ENCODE peak calls at places on chromosomes 4 and X, in eight cellular contexts. One of them, this sample, is unnamed.

GRCh38 chrX:104522386-104522785 is 43.6 kb upstream of the IL1RAPL2 start:
- DNase-seq in fibroblast of pulmonary artery: no peak
- DNase-seq in sigmoid colon: no peak
- DNase-seq in fibroblast of mammary gland: no peak
- DNase-seq in tibial nerve: no peak
- DNase-seq in retinal pigment epithelial cell: no peak
- DNase-seq in body of pancreas: no peak
- DNase-seq in right lobe of liver: no peak
- DNase-seq in this sample: no peak

GRCh38 chr4:111778543-111778942 is 366.7 kb upstream of the FAM241A start:
- DNase-seq in tibial nerve: no peak
- DNase-seq in fibroblast of mammary gland: peak
- DNase-seq in sigmoid colon: no peak
- DNase-seq in body of pancreas: no peak
- DNase-seq in right lobe of liver: no peak
- DNase-seq in fibroblast of pulmonary artery: no peak
- DNase-seq in retinal pigment epithelial cell: no peak
- DNase-seq in this sample: no peak

GRCh38 chr4:83819582-83819981 is 283.7 kb downstream of the GPAT3 start:
- DNase-seq in fibroblast of pulmonary artery: no peak
- DNase-seq in right lobe of liver: no peak
- DNase-seq in sigmoid colon: no peak
- DNase-seq in retinal pigment epithelial cell: no peak
- DNase-seq in fibroblast of mammary gland: no peak
- DNase-seq in tibial nerve: no peak
- DNase-seq in body of pancreas: no peak
- DNase-seq in this sample: no peak

GRCh38 chrX:440636-441035 is 53.9 kb upstream of the PPP2R3B start:
- DNase-seq in retinal pigment epithelial cell: no peak
- DNase-seq in fibroblast of mammary gland: no peak
- DNase-seq in right lobe of liver: no peak
- DNase-seq in fibroblast of pulmonary artery: no peak
- DNase-seq in body of pancreas: no peak
- DNase-seq in sigmoid colon: peak
- DNase-seq in tibial nerve: no peak
- DNase-seq in this sample: peak

GRCh38 chr4:121564840-121565375 is 131.9 kb downstream of the ANXA5 start:
- DNase-seq in right lobe of liver: no peak
- DNase-seq in sigmoid colon: no peak
- DNase-seq in fibroblast of pulmonary artery: peak
- DNase-seq in retinal pigment epithelial cell: no peak
- DNase-seq in tibial nerve: no peak
- DNase-seq in fibroblast of mammary gland: no peak
- DNase-seq in body of pancreas: no peak
- DNase-seq in this sample: no peak

GRCh38 chr4:118398226-118399090 is 45.7 kb upstream of the PRSS12 start:
- DNase-seq in tibial nerve: no peak
- DNase-seq in sigmoid colon: no peak
- DNase-seq in retinal pigment epithelial cell: no peak
- DNase-seq in body of pancreas: no peak
- DNase-seq in fibroblast of pulmonary artery: no peak
- DNase-seq in fibroblast of mammary gland: no peak
- DNase-seq in right lobe of liver: no peak
- DNase-seq in this sample: no peak

GRCh38 chr4:176833416-176833815 is 40.7 kb upstream of the VEGFC start:
- DNase-seq in body of pancreas: no peak
- DNase-seq in fibroblast of mammary gland: peak
- DNase-seq in fibroblast of pulmonary artery: no peak
- DNase-seq in right lobe of liver: no peak
- DNase-seq in retinal pigment epithelial cell: no peak
- DNase-seq in tibial nerve: no peak
- DNase-seq in sigmoid colon: no peak
- DNase-seq in this sample: no peak

GRCh38 chrX:136450050-136450830 is 37.5 kb upstream of the BRS3 start:
- DNase-seq in fibroblast of pulmonary artery: no peak
- DNase-seq in tibial nerve: no peak
- DNase-seq in fibroblast of mammary gland: no peak
- DNase-seq in sigmoid colon: no peak
- DNase-seq in right lobe of liver: no peak
- DNase-seq in retinal pigment epithelial cell: no peak
- DNase-seq in body of pancreas: no peak
- DNase-seq in this sample: no peak

GRCh38 chr4:108854781-108855180 is 91.9 kb upstream of the ETNPPL start:
- DNase-seq in tibial nerve: no peak
- DNase-seq in right lobe of liver: no peak
- DNase-seq in retinal pigment epithelial cell: no peak
- DNase-seq in fibroblast of pulmonary artery: no peak
- DNase-seq in body of pancreas: no peak
- DNase-seq in sigmoid colon: no peak
- DNase-seq in fibroblast of mammary gland: no peak
- DNase-seq in this sample: no peak

GRCh38 chrX:43975747-43976146 is 2.6 kb upstream of the NDP start:
- DNase-seq in sigmoid colon: no peak
- DNase-seq in body of pancreas: no peak
- DNase-seq in tibial nerve: no peak
- DNase-seq in right lobe of liver: no peak
- DNase-seq in retinal pigment epithelial cell: no peak
- DNase-seq in fibroblast of mammary gland: no peak
- DNase-seq in fibroblast of pulmonary artery: no peak
- DNase-seq in this sample: no peak

GRCh38 chr4:103032575-103032974 is 13.1 kb upstream of the SLC9B1 start:
- DNase-seq in fibroblast of mammary gland: peak
- DNase-seq in fibroblast of pulmonary artery: peak
- DNase-seq in body of pancreas: peak
- DNase-seq in right lobe of liver: no peak
- DNase-seq in retinal pigment epithelial cell: no peak
- DNase-seq in tibial nerve: no peak
- DNase-seq in sigmoid colon: no peak
- DNase-seq in this sample: no peak

GRCh38 chrX:54920610-54921426 is at the start of gene TRO:
- DNase-seq in fibroblast of pulmonary artery: no peak
- DNase-seq in tibial nerve: no peak
- DNase-seq in right lobe of liver: no peak
- DNase-seq in retinal pigment epithelial cell: no peak
- DNase-seq in body of pancreas: no peak
- DNase-seq in sigmoid colon: no peak
- DNase-seq in fibroblast of mammary gland: no peak
- DNase-seq in this sample: no peak

GRCh38 chr4:140326395-140326993 is 47.0 kb upstream of the SCOC start:
- DNase-seq in fibroblast of pulmonary artery: peak
- DNase-seq in sigmoid colon: no peak
- DNase-seq in tibial nerve: no peak
- DNase-seq in right lobe of liver: no peak
- DNase-seq in body of pancreas: peak
- DNase-seq in fibroblast of mammary gland: peak
- DNase-seq in retinal pigment epithelial cell: no peak
- DNase-seq in this sample: no peak

GRCh38 chr4:81723927-81724587 is 252.3 kb upstream of the RASGEF1B start:
- DNase-seq in fibroblast of mammary gland: peak
- DNase-seq in fibroblast of pulmonary artery: peak
- DNase-seq in tibial nerve: peak
- DNase-seq in retinal pigment epithelial cell: no peak
- DNase-seq in body of pancreas: peak
- DNase-seq in right lobe of liver: peak
- DNase-seq in sigmoid colon: peak
- DNase-seq in this sample: no peak

GRCh38 chrX:108735087-108735679 is 1.2 kb downstream of the IRS4 start:
- DNase-seq in sigmoid colon: no peak
- DNase-seq in tibial nerve: no peak
- DNase-seq in retinal pigment epithelial cell: no peak
- DNase-seq in fibroblast of pulmonary artery: no peak
- DNase-seq in fibroblast of mammary gland: no peak
- DNase-seq in right lobe of liver: no peak
- DNase-seq in body of pancreas: peak
- DNase-seq in this sample: peak

GRCh38 chr4:23163649-23164436 is 471.1 kb downstream of the GBA3 start:
- DNase-seq in fibroblast of pulmonary artery: no peak
- DNase-seq in right lobe of liver: no peak
- DNase-seq in retinal pigment epithelial cell: no peak
- DNase-seq in sigmoid colon: no peak
- DNase-seq in fibroblast of mammary gland: no peak
- DNase-seq in body of pancreas: no peak
- DNase-seq in tibial nerve: no peak
- DNase-seq in this sample: no peak

GRCh38 chrX:115191490-115192243 is 2.5 kb downstream of the RBMXL3 start:
- DNase-seq in fibroblast of pulmonary artery: no peak
- DNase-seq in right lobe of liver: no peak
- DNase-seq in body of pancreas: no peak
- DNase-seq in retinal pigment epithelial cell: no peak
- DNase-seq in sigmoid colon: no peak
- DNase-seq in fibroblast of mammary gland: no peak
- DNase-seq in tibial nerve: no peak
- DNase-seq in this sample: no peak

GRCh38 chrX:33211356-33212254 is at the start of gene DMD:
- DNase-seq in fibroblast of pulmonary artery: peak
- DNase-seq in right lobe of liver: no peak
- DNase-seq in body of pancreas: peak
- DNase-seq in fibroblast of mammary gland: peak
- DNase-seq in retinal pigment epithelial cell: peak
- DNase-seq in tibial nerve: no peak
- DNase-seq in sigmoid colon: peak
- DNase-seq in this sample: no peak

DNA sequence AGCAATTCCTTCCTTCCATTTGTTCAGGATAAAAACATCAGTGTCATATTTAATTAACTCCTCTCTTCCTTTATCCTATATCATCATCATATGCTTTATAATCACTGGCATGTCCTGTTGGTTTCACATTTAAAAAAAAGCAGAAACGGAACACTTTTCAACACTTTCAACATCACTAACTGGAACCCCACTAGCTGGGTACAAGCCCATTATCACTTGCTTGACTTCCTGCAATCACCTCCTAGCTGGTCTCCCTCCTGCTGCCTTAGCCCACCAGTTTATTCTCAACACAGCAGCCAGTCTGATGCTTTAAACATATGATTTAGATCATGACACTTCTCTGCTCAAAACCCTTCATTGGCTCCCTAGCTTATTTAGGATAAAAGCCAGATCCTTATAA is 116.4 kb upstream of the LSM6 start:
- DNase-seq in fibroblast of pulmonary artery: no peak
- DNase-seq in retinal pigment epithelial cell: no peak
- DNase-seq in fibroblast of mammary gland: no peak
- DNase-seq in body of pancreas: no peak
- DNase-seq in tibial nerve: no peak
- DNase-seq in right lobe of liver: no peak
- DNase-seq in sigmoid colon: no peak
- DNase-seq in this sample: no peak
- H3K4me3 ChIP-seq in fibroblast of pulmonary artery: no peak
- H3K4me3 ChIP-seq in retinal pigment epithelial cell: no peak
- H3K4me3 ChIP-seq in fibroblast of mammary gland: no peak
- H3K4me3 ChIP-seq in body of pancreas: no peak
- H3K4me3 ChIP-seq in tibial nerve: no peak
- H3K4me3 ChIP-seq in right lobe of liver: no peak
- H3K4me3 ChIP-seq in sigmoid colon: no peak
- H3K4me3 ChIP-seq in this sample: no peak

DNA sequence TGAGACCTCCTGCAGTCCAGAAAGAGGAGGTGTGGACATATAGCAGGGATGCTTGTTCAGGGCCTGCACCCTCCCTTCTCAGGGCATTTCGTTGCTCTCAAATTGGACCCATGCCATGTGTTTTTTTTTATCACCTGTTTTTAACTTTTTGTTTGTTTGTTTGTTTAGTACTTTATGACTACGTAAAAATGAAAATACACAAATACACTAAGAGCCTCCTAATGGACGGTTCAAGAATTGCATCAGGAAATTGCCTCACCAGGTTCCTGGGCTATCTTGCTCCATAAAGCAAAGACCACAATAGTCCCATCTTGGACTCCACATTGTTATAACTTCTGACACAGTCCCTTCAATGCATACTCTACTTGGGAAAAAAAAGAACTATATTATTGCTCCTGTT is 1685.9 kb upstream of the TENM3 start:
- DNase-seq in retinal pigment epithelial cell: no peak
- DNase-seq in fibroblast of pulmonary artery: no peak
- DNase-seq in fibroblast of mammary gland: no peak
- DNase-seq in body of pancreas: no peak
- DNase-seq in sigmoid colon: no peak
- DNase-seq in right lobe of liver: no peak
- DNase-seq in tibial nerve: no peak
- DNase-seq in this sample: no peak
- TF ChIP-seq CTCF in retinal pigment epithelial cell: peak
- TF ChIP-seq CTCF in fibroblast of pulmonary artery: no peak
- TF ChIP-seq CTCF in fibroblast of mammary gland: no peak
- TF ChIP-seq CTCF in body of pancreas: no peak
- TF ChIP-seq CTCF in sigmoid colon: no peak
- TF ChIP-seq CTCF in right lobe of liver: no peak
- TF ChIP-seq CTCF in tibial nerve: no peak
- TF ChIP-seq CTCF in this sample: no peak

DNA sequence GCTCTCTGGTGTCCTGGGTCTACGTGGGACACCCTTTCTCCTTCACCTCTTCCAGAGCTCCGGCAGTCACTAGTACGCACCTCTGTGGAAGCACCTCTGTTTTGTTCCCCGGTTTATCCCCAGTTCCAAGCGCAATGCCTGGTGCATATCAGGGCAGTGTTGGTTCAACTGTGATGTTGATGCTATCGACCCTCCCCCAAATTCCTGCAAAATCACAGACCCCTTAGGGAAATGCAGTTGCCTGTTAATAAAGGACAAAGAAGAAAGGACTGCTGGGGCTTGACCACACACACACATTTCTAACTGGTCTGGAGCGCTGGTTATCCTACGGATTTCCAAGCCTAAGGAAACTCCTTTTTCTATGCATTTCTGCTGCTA is 513 bp upstream of the NMU start:
- DNase-seq in sigmoid colon: no peak
- DNase-seq in fibroblast of mammary gland: no peak
- DNase-seq in right lobe of liver: no peak
- DNase-seq in body of pancreas: no peak
- DNase-seq in retinal pigment epithelial cell: no peak
- DNase-seq in fibroblast of pulmonary artery: no peak
- DNase-seq in tibial nerve: no peak
- DNase-seq in this sample: no peak
- H3K4me3 ChIP-seq in sigmoid colon: peak
- H3K4me3 ChIP-seq in fibroblast of mammary gland: peak
- H3K4me3 ChIP-seq in right lobe of liver: no peak
- H3K4me3 ChIP-seq in body of pancreas: no peak
- H3K4me3 ChIP-seq in retinal pigment epithelial cell: peak
- H3K4me3 ChIP-seq in fibroblast of pulmonary artery: peak
- H3K4me3 ChIP-seq in tibial nerve: peak
- H3K4me3 ChIP-seq in this sample: peak

DNA sequence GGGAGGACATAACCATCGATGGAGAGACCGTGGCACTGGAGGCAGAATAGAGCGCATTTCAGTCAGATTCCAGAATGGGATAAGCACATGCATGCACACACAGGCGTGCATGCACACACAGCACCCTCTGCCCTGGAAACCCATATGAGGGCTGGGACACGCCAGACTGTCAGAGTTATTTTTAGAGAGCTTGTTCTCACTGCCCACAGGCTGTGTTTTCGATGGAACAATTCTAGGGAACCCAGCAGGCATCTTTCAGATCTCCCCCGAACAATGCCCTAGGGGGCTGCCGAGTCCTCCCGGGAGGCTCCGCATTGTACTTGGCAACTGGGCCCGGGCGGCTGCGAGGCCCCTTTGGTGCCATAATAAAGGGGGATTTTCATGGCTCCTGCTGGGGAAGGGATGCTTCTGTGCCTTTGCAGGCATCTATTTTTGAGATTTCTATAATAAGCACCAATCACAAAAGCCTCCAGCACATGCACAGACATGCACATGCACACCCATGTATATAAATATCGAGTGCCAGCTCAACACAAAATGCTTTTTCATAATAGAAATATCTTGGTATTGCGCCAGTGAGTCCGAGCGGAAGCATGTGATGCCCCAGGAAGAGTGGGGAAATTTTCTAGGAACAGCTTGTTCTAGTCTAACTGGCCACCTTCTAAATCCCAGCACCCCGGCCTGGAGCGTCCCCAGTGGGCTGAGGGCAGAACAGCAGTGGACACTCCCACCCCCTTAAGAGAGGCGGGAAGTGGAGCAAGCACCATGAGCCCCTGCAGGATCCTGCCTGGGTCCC is 88.6 kb downstream of the PHKA2 start:
- DNase-seq in sigmoid colon: peak
- DNase-seq in tibial nerve: no peak
- DNase-seq in body of pancreas: no peak
- DNase-seq in retinal pigment epithelial cell: no peak
- DNase-seq in right lobe of liver: no peak
- DNase-seq in fibroblast of mammary gland: peak
- DNase-seq in fibroblast of pulmonary artery: peak
- DNase-seq in this sample: peak
- TF ChIP-seq CTCF in sigmoid colon: no peak
- TF ChIP-seq CTCF in tibial nerve: peak
- TF ChIP-seq CTCF in body of pancreas: no peak
- TF ChIP-seq CTCF in retinal pigment epithelial cell: peak
- TF ChIP-seq CTCF in right lobe of liver: no peak
- TF ChIP-seq CTCF in fibroblast of mammary gland: peak
- TF ChIP-seq CTCF in fibroblast of pulmonary artery: peak
- TF ChIP-seq CTCF in this sample: peak